ENCODE peak calls at places on chromosome 18, in ten cellular contexts. One of them, this sample, is unnamed.

GRCh38 chr18:55421612-55422381 is 166.2 kb downstream of the TCF4 start:
- DNase-seq in thoracic aorta: no peak
- DNase-seq in cardiac muscle cell: no peak
- DNase-seq in GM23248: peak; percentile 77
- DNase-seq in lower lobe of right lung: no peak
- DNase-seq in CD8-positive, alpha-beta T cell: no peak
- DNase-seq in tibial nerve: peak; percentile 33
- DNase-seq in sigmoid colon: no peak
- DNase-seq in ovary: peak; percentile 42
- DNase-seq in fibroblast of lung: peak; percentile 74
- DNase-seq in this sample: no peak

GRCh38 chr18:48673456-48674197 is 134.8 kb downstream of the CTIF start:
- DNase-seq in thoracic aorta: peak; percentile 0
- DNase-seq in cardiac muscle cell: no peak
- DNase-seq in GM23248: no peak
- DNase-seq in lower lobe of right lung: no peak
- DNase-seq in CD8-positive, alpha-beta T cell: no peak
- DNase-seq in tibial nerve: no peak
- DNase-seq in sigmoid colon: peak; percentile 40
- DNase-seq in ovary: peak; percentile 7
- DNase-seq in fibroblast of lung: no peak
- DNase-seq in this sample: no peak

GRCh38 chr18:11154369-11154982 is 5.1 kb upstream of the PIEZO2 start:
- DNase-seq in thoracic aorta: no peak
- DNase-seq in cardiac muscle cell: peak; percentile 60
- DNase-seq in GM23248: peak; percentile 78
- DNase-seq in lower lobe of right lung: no peak
- DNase-seq in CD8-positive, alpha-beta T cell: no peak
- DNase-seq in tibial nerve: no peak
- DNase-seq in sigmoid colon: no peak
- DNase-seq in ovary: no peak
- DNase-seq in fibroblast of lung: peak; percentile 85
- DNase-seq in this sample: no peak

GRCh38 chr18:7946724-7947377 is 379.7 kb downstream of the PTPRM start:
- DNase-seq in thoracic aorta: no peak
- DNase-seq in cardiac muscle cell: peak; percentile 42
- DNase-seq in GM23248: peak; percentile 75
- DNase-seq in lower lobe of right lung: no peak
- DNase-seq in CD8-positive, alpha-beta T cell: no peak
- DNase-seq in tibial nerve: no peak
- DNase-seq in sigmoid colon: no peak
- DNase-seq in ovary: peak; percentile 46
- DNase-seq in fibroblast of lung: peak; percentile 94
- DNase-seq in this sample: peak; percentile 33

GRCh38 chr18:67239826-67240225 is 276.7 kb downstream of the DSEL start:
- DNase-seq in thoracic aorta: no peak
- DNase-seq in cardiac muscle cell: no peak
- DNase-seq in GM23248: no peak
- DNase-seq in lower lobe of right lung: no peak
- DNase-seq in CD8-positive, alpha-beta T cell: no peak
- DNase-seq in tibial nerve: no peak
- DNase-seq in sigmoid colon: no peak
- DNase-seq in ovary: no peak
- DNase-seq in fibroblast of lung: no peak
- DNase-seq in this sample: no peak

GRCh38 chr18:57276720-57277284 is 75.6 kb upstream of the ST8SIA3 start:
- DNase-seq in thoracic aorta: no peak
- DNase-seq in cardiac muscle cell: no peak
- DNase-seq in GM23248: no peak
- DNase-seq in lower lobe of right lung: no peak
- DNase-seq in CD8-positive, alpha-beta T cell: no peak
- DNase-seq in tibial nerve: no peak
- DNase-seq in sigmoid colon: no peak
- DNase-seq in ovary: no peak
- DNase-seq in fibroblast of lung: no peak
- DNase-seq in this sample: no peak

GRCh38 chr18:42425025-42425424 is 470.0 kb downstream of the PIK3C3 start:
- DNase-seq in thoracic aorta: no peak
- DNase-seq in cardiac muscle cell: no peak
- DNase-seq in GM23248: no peak
- DNase-seq in lower lobe of right lung: no peak
- DNase-seq in CD8-positive, alpha-beta T cell: no peak
- DNase-seq in tibial nerve: no peak
- DNase-seq in sigmoid colon: no peak
- DNase-seq in ovary: no peak
- DNase-seq in fibroblast of lung: no peak
- DNase-seq in this sample: no peak

GRCh38 chr18:37306420-37306819 is 259.2 kb downstream of the CELF4 start:
- DNase-seq in thoracic aorta: no peak
- DNase-seq in cardiac muscle cell: no peak
- DNase-seq in GM23248: no peak
- DNase-seq in lower lobe of right lung: no peak
- DNase-seq in CD8-positive, alpha-beta T cell: no peak
- DNase-seq in tibial nerve: no peak
- DNase-seq in sigmoid colon: no peak
- DNase-seq in ovary: no peak
- DNase-seq in fibroblast of lung: no peak
- DNase-seq in this sample: no peak

GRCh38 chr18:9631814-9632496 is 17.6 kb upstream of the PPP4R1 start:
- DNase-seq in thoracic aorta: no peak
- DNase-seq in cardiac muscle cell: no peak
- DNase-seq in GM23248: peak; percentile 93
- DNase-seq in lower lobe of right lung: no peak
- DNase-seq in CD8-positive, alpha-beta T cell: no peak
- DNase-seq in tibial nerve: no peak
- DNase-seq in sigmoid colon: no peak
- DNase-seq in ovary: no peak
- DNase-seq in fibroblast of lung: peak; percentile 92
- DNase-seq in this sample: no peak

GRCh38 chr18:8584798-8585197 is 24.4 kb upstream of the RAB12 start:
- DNase-seq in thoracic aorta: no peak
- DNase-seq in cardiac muscle cell: peak; percentile 21
- DNase-seq in GM23248: no peak
- DNase-seq in lower lobe of right lung: no peak
- DNase-seq in CD8-positive, alpha-beta T cell: no peak
- DNase-seq in tibial nerve: no peak
- DNase-seq in sigmoid colon: no peak
- DNase-seq in ovary: no peak
- DNase-seq in fibroblast of lung: no peak
- DNase-seq in this sample: no peak

GRCh38 chr18:55251186-55251995 is 292.1 kb upstream of the CCDC68 start:
- DNase-seq in thoracic aorta: no peak
- DNase-seq in cardiac muscle cell: peak; percentile 15
- DNase-seq in GM23248: peak; percentile 77
- DNase-seq in lower lobe of right lung: no peak
- DNase-seq in CD8-positive, alpha-beta T cell: no peak
- DNase-seq in tibial nerve: no peak
- DNase-seq in sigmoid colon: no peak
- DNase-seq in ovary: no peak
- DNase-seq in fibroblast of lung: no peak
- DNase-seq in this sample: no peak

GRCh38 chr18:55475467-55475866 is 112.5 kb downstream of the TCF4 start:
- DNase-seq in thoracic aorta: no peak
- DNase-seq in cardiac muscle cell: no peak
- DNase-seq in GM23248: no peak
- DNase-seq in lower lobe of right lung: no peak
- DNase-seq in CD8-positive, alpha-beta T cell: no peak
- DNase-seq in tibial nerve: no peak
- DNase-seq in sigmoid colon: no peak
- DNase-seq in ovary: no peak
- DNase-seq in fibroblast of lung: no peak
- DNase-seq in this sample: no peak

GRCh38 chr18:23683155-23683554 is 6.1 kb upstream of the LAMA3 start:
- DNase-seq in thoracic aorta: no peak
- DNase-seq in cardiac muscle cell: no peak
- DNase-seq in GM23248: no peak
- DNase-seq in lower lobe of right lung: no peak
- DNase-seq in CD8-positive, alpha-beta T cell: no peak
- DNase-seq in tibial nerve: no peak
- DNase-seq in sigmoid colon: no peak
- DNase-seq in ovary: no peak
- DNase-seq in fibroblast of lung: no peak
- DNase-seq in this sample: no peak

GRCh38 chr18:79572093-79572780 is 107.4 kb upstream of the CTDP1 start:
- DNase-seq in thoracic aorta: no peak
- DNase-seq in cardiac muscle cell: no peak
- DNase-seq in GM23248: no peak
- DNase-seq in lower lobe of right lung: peak; percentile 25
- DNase-seq in CD8-positive, alpha-beta T cell: no peak
- DNase-seq in tibial nerve: no peak
- DNase-seq in sigmoid colon: peak; percentile 44
- DNase-seq in ovary: peak; percentile 14
- DNase-seq in fibroblast of lung: no peak
- DNase-seq in this sample: no peak
- H3K27me3 ChIP-seq in thoracic aorta: no peaks in the 10 kb centered on the region
- H3K27me3 ChIP-seq in cardiac muscle cell: no peaks in the 10 kb centered on the region
- H3K27me3 ChIP-seq in GM23248: no peaks in the 10 kb centered on the region
- H3K27me3 ChIP-seq in lower lobe of right lung: no peaks in the 10 kb centered on the region
- H3K27me3 ChIP-seq in CD8-positive, alpha-beta T cell: no peaks in the 10 kb centered on the region
- H3K27me3 ChIP-seq in tibial nerve: no peaks in the 10 kb centered on the region
- H3K27me3 ChIP-seq in sigmoid colon: no peaks in the 10 kb centered on the region
- H3K27me3 ChIP-seq in ovary: no peaks in the 10 kb centered on the region
- H3K27me3 ChIP-seq in fibroblast of lung: no peaks in the 10 kb centered on the region
- H3K27me3 ChIP-seq in this sample: no peaks in the 10 kb centered on the region

DNA sequence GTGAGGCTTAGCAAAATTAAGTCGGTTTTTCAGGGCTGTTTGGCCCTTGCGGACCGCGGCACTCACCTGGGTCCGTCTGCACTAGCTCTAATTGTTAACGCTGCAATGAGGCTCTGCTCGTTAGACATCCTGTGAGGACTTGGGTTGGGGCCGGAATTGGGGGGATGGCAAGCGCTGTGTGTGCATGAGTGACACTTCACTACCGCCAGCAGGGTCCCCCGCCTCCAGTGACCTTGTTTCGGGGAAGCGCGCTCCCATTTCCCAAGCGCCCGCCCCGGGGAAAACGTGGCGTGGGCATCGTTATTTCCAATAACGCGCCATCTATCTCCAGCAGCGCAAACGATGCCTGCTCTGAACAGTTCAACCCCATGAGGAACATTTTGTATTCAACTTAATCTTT is 54.2 kb downstream of the KCNG2 start:
- DNase-seq in thoracic aorta: no peak
- DNase-seq in cardiac muscle cell: no peak
- DNase-seq in GM23248: no peak
- DNase-seq in lower lobe of right lung: no peak
- DNase-seq in CD8-positive, alpha-beta T cell: no peak
- DNase-seq in tibial nerve: no peak
- DNase-seq in sigmoid colon: no peak
- DNase-seq in ovary: no peak
- DNase-seq in fibroblast of lung: no peak
- DNase-seq in this sample: no peak
- H3K27me3 ChIP-seq in thoracic aorta: no peaks in the 10 kb centered on the region
- H3K27me3 ChIP-seq in cardiac muscle cell: no peaks in the 10 kb centered on the region
- H3K27me3 ChIP-seq in GM23248: peaks cover 20% of the 10 kb centered on the region
- H3K27me3 ChIP-seq in lower lobe of right lung: peaks cover 20% of the 10 kb centered on the region
- H3K27me3 ChIP-seq in CD8-positive, alpha-beta T cell: no peaks in the 10 kb centered on the region
- H3K27me3 ChIP-seq in tibial nerve: no peaks in the 10 kb centered on the region
- H3K27me3 ChIP-seq in sigmoid colon: peaks cover 26% of the 10 kb centered on the region
- H3K27me3 ChIP-seq in ovary: no peaks in the 10 kb centered on the region
- H3K27me3 ChIP-seq in fibroblast of lung: no peaks in the 10 kb centered on the region
- H3K27me3 ChIP-seq in this sample: no peaks in the 10 kb centered on the region

GRCh38 chr18:47436871-47437270 is 185.4 kb upstream of the SKOR2 start:
- DNase-seq in thoracic aorta: no peak
- DNase-seq in cardiac muscle cell: no peak
- DNase-seq in GM23248: peak; percentile 3
- DNase-seq in lower lobe of right lung: no peak
- DNase-seq in CD8-positive, alpha-beta T cell: no peak
- DNase-seq in tibial nerve: no peak
- DNase-seq in sigmoid colon: no peak
- DNase-seq in ovary: no peak
- DNase-seq in fibroblast of lung: no peak
- DNase-seq in this sample: no peak
- H3K27me3 ChIP-seq in thoracic aorta: no peaks in the 10 kb centered on the region
- H3K27me3 ChIP-seq in cardiac muscle cell: peaks cover 20% of the 10 kb centered on the region
- H3K27me3 ChIP-seq in GM23248: no peaks in the 10 kb centered on the region
- H3K27me3 ChIP-seq in lower lobe of right lung: no peaks in the 10 kb centered on the region
- H3K27me3 ChIP-seq in CD8-positive, alpha-beta T cell: no peaks in the 10 kb centered on the region
- H3K27me3 ChIP-seq in tibial nerve: no peaks in the 10 kb centered on the region
- H3K27me3 ChIP-seq in sigmoid colon: no peaks in the 10 kb centered on the region
- H3K27me3 ChIP-seq in ovary: no peaks in the 10 kb centered on the region
- H3K27me3 ChIP-seq in fibroblast of lung: no peaks in the 10 kb centered on the region
- H3K27me3 ChIP-seq in this sample: no peaks in the 10 kb centered on the region

GRCh38 chr18:28875059-28875458 is 698.1 kb upstream of the CDH2 start:
- DNase-seq in thoracic aorta: no peak
- DNase-seq in cardiac muscle cell: no peak
- DNase-seq in GM23248: peak; percentile 31
- DNase-seq in lower lobe of right lung: no peak
- DNase-seq in CD8-positive, alpha-beta T cell: no peak
- DNase-seq in tibial nerve: no peak
- DNase-seq in sigmoid colon: no peak
- DNase-seq in ovary: no peak
- DNase-seq in fibroblast of lung: no peak
- DNase-seq in this sample: no peak
- H3K27me3 ChIP-seq in thoracic aorta: no peaks in the 10 kb centered on the region
- H3K27me3 ChIP-seq in cardiac muscle cell: no peaks in the 10 kb centered on the region
- H3K27me3 ChIP-seq in GM23248: no peaks in the 10 kb centered on the region
- H3K27me3 ChIP-seq in lower lobe of right lung: no peaks in the 10 kb centered on the region
- H3K27me3 ChIP-seq in CD8-positive, alpha-beta T cell: no peaks in the 10 kb centered on the region
- H3K27me3 ChIP-seq in tibial nerve: no peaks in the 10 kb centered on the region
- H3K27me3 ChIP-seq in sigmoid colon: no peaks in the 10 kb centered on the region
- H3K27me3 ChIP-seq in ovary: peaks cover 1% of the 10 kb centered on the region
- H3K27me3 ChIP-seq in fibroblast of lung: no peaks in the 10 kb centered on the region
- H3K27me3 ChIP-seq in this sample: no peaks in the 10 kb centered on the region

GRCh38 chr18:59270689-59271257 is 2.5 kb downstream of the RAX start:
- DNase-seq in thoracic aorta: no peak
- DNase-seq in cardiac muscle cell: no peak
- DNase-seq in GM23248: no peak
- DNase-seq in lower lobe of right lung: no peak
- DNase-seq in CD8-positive, alpha-beta T cell: no peak
- DNase-seq in tibial nerve: no peak
- DNase-seq in sigmoid colon: no peak
- DNase-seq in ovary: no peak
- DNase-seq in fibroblast of lung: no peak
- DNase-seq in this sample: no peak
- H3K27me3 ChIP-seq in thoracic aorta: peaks cover 44% of the 10 kb centered on the region
- H3K27me3 ChIP-seq in cardiac muscle cell: peaks cover 100% of the 10 kb centered on the region
- H3K27me3 ChIP-seq in GM23248: peaks cover 96% of the 10 kb centered on the region
- H3K27me3 ChIP-seq in lower lobe of right lung: peaks cover 99% of the 10 kb centered on the region
- H3K27me3 ChIP-seq in CD8-positive, alpha-beta T cell: peaks cover 30% of the 10 kb centered on the region
- H3K27me3 ChIP-seq in tibial nerve: no peaks in the 10 kb centered on the region
- H3K27me3 ChIP-seq in sigmoid colon: peaks cover 100% of the 10 kb centered on the region
- H3K27me3 ChIP-seq in ovary: no peaks in the 10 kb centered on the region
- H3K27me3 ChIP-seq in fibroblast of lung: peaks cover 93% of the 10 kb centered on the region
- H3K27me3 ChIP-seq in this sample: peaks cover 63% of the 10 kb centered on the region

GRCh38 chr18:50399582-50399981 is 24.7 kb downstream of the SKA1 start:
- DNase-seq in thoracic aorta: no peak
- DNase-seq in cardiac muscle cell: no peak
- DNase-seq in GM23248: no peak
- DNase-seq in lower lobe of right lung: no peak
- DNase-seq in CD8-positive, alpha-beta T cell: no peak
- DNase-seq in tibial nerve: no peak
- DNase-seq in sigmoid colon: no peak
- DNase-seq in ovary: no peak
- DNase-seq in fibroblast of lung: no peak
- DNase-seq in this sample: no peak
- H3K27me3 ChIP-seq in thoracic aorta: peaks cover 14% of the 10 kb centered on the region
- H3K27me3 ChIP-seq in cardiac muscle cell: no peaks in the 10 kb centered on the region
- H3K27me3 ChIP-seq in GM23248: peaks cover 19% of the 10 kb centered on the region
- H3K27me3 ChIP-seq in lower lobe of right lung: peaks cover 27% of the 10 kb centered on the region
- H3K27me3 ChIP-seq in CD8-positive, alpha-beta T cell: peaks cover 9% of the 10 kb centered on the region
- H3K27me3 ChIP-seq in tibial nerve: no peaks in the 10 kb centered on the region
- H3K27me3 ChIP-seq in sigmoid colon: peaks cover 38% of the 10 kb centered on the region
- H3K27me3 ChIP-seq in ovary: no peaks in the 10 kb centered on the region
- H3K27me3 ChIP-seq in fibroblast of lung: no peaks in the 10 kb centered on the region
- H3K27me3 ChIP-seq in this sample: peaks cover 16% of the 10 kb centered on the region

This sample was measured in CD4-positive, alpha-beta memory T cell.